ENCODE peak calls at places on chromosomes 4 and X, in four cellular contexts. One of them, this sample, is unnamed.

GRCh38 chrX:9682456-9682855 is 83.2 kb downstream of the GPR143 start:
- DNase-seq in progenitor cell of endocrine pancreas: no peak
- DNase-seq in fibroblast of pulmonary artery: peak; percentile 50
- DNase-seq in cardiac muscle cell: peak; percentile 53
- DNase-seq in this sample: no peak

GRCh38 chr4:39977489-39978377 is at the start of gene PDS5A:
- DNase-seq in progenitor cell of endocrine pancreas: peak; percentile 87
- DNase-seq in fibroblast of pulmonary artery: peak; percentile 88
- DNase-seq in cardiac muscle cell: peak; percentile 95
- DNase-seq in this sample: peak; percentile 63

GRCh38 chr4:145101091-145101490 is 3.0 kb downstream of the ABCE1 start:
- DNase-seq in progenitor cell of endocrine pancreas: no peak
- DNase-seq in fibroblast of pulmonary artery: no peak
- DNase-seq in cardiac muscle cell: no peak
- DNase-seq in this sample: no peak

GRCh38 chrX:25433307-25433706 is 417.5 kb upstream of the ARX start:
- DNase-seq in progenitor cell of endocrine pancreas: no peak
- DNase-seq in fibroblast of pulmonary artery: no peak
- DNase-seq in cardiac muscle cell: no peak
- DNase-seq in this sample: no peak

GRCh38 chrX:16804923-16805464 is 18.7 kb downstream of the TXLNG start:
- DNase-seq in progenitor cell of endocrine pancreas: no peak
- DNase-seq in fibroblast of pulmonary artery: no peak
- DNase-seq in cardiac muscle cell: no peak
- DNase-seq in this sample: no peak

GRCh38 chr4:15694431-15694830 is 8.4 kb upstream of the BST1 start:
- DNase-seq in progenitor cell of endocrine pancreas: no peak
- DNase-seq in fibroblast of pulmonary artery: no peak
- DNase-seq in cardiac muscle cell: no peak
- DNase-seq in this sample: no peak

GRCh38 chr4:156931267-156931666 is 40.3 kb downstream of the PDGFC start:
- DNase-seq in progenitor cell of endocrine pancreas: no peak
- DNase-seq in fibroblast of pulmonary artery: peak; percentile 84
- DNase-seq in cardiac muscle cell: no peak
- DNase-seq in this sample: no peak

GRCh38 chr4:1721666-1722550 is 587 bp downstream of the TACC3 start:
- DNase-seq in progenitor cell of endocrine pancreas: no peak
- DNase-seq in fibroblast of pulmonary artery: no peak
- DNase-seq in cardiac muscle cell: no peak
- DNase-seq in this sample: no peak

GRCh38 chr4:48297447-48297846 is 27.8 kb upstream of the TEC start:
- DNase-seq in progenitor cell of endocrine pancreas: no peak
- DNase-seq in fibroblast of pulmonary artery: no peak
- DNase-seq in cardiac muscle cell: no peak
- DNase-seq in this sample: no peak

GRCh38 chrX:338281-338835 is 19.8 kb upstream of the GTPBP6 start:
- DNase-seq in progenitor cell of endocrine pancreas: no peak
- DNase-seq in fibroblast of pulmonary artery: no peak
- DNase-seq in cardiac muscle cell: no peak
- DNase-seq in this sample: no peak

GRCh38 chrX:115491766-115492165 is 69.2 kb upstream of the PLS3 start:
- DNase-seq in progenitor cell of endocrine pancreas: no peak
- DNase-seq in fibroblast of pulmonary artery: peak; percentile 37
- DNase-seq in cardiac muscle cell: no peak
- DNase-seq in this sample: no peak

GRCh38 chr4:141002323-141002805 is 130.9 kb downstream of the RNF150 start:
- DNase-seq in progenitor cell of endocrine pancreas: no peak
- DNase-seq in fibroblast of pulmonary artery: peak; percentile 32
- DNase-seq in cardiac muscle cell: peak; percentile 27
- DNase-seq in this sample: no peak

GRCh38 chr4:71441186-71442169 is 102.7 kb downstream of the SLC4A4 start:
- DNase-seq in progenitor cell of endocrine pancreas: no peak
- DNase-seq in fibroblast of pulmonary artery: no peak
- DNase-seq in cardiac muscle cell: no peak
- DNase-seq in this sample: no peak

GRCh38 chrX:47311857-47312774 is 58.3 kb upstream of the ZNF157 start:
- DNase-seq in progenitor cell of endocrine pancreas: no peak
- DNase-seq in fibroblast of pulmonary artery: peak; percentile 79
- DNase-seq in cardiac muscle cell: peak; percentile 46
- DNase-seq in this sample: no peak

GRCh38 chrX:39592776-39593175 is 505.0 kb downstream of the BCOR start:
- DNase-seq in progenitor cell of endocrine pancreas: no peak
- DNase-seq in fibroblast of pulmonary artery: peak; percentile 13
- DNase-seq in cardiac muscle cell: no peak
- DNase-seq in this sample: no peak

GRCh38 chrX:40448793-40449192 is 132.0 kb upstream of the ATP6AP2 start:
- DNase-seq in progenitor cell of endocrine pancreas: no peak
- DNase-seq in fibroblast of pulmonary artery: no peak
- DNase-seq in cardiac muscle cell: no peak
- DNase-seq in this sample: no peak

GRCh38 chr4:146336413-146336807 is 122.1 kb downstream of the REELD1 start:
- DNase-seq in progenitor cell of endocrine pancreas: no peak
- DNase-seq in fibroblast of pulmonary artery: no peak
- DNase-seq in cardiac muscle cell: no peak
- DNase-seq in this sample: no peak

GRCh38 chr4:64330143-64330542 is 79.1 kb downstream of the TECRL start:
- DNase-seq in progenitor cell of endocrine pancreas: no peak
- DNase-seq in fibroblast of pulmonary artery: no peak
- DNase-seq in cardiac muscle cell: no peak
- DNase-seq in this sample: no peak

GRCh38 chrX:13420545-13421183 is 100.8 kb upstream of the ATXN3L start:
- DNase-seq in progenitor cell of endocrine pancreas: no peak
- DNase-seq in fibroblast of pulmonary artery: no peak
- DNase-seq in cardiac muscle cell: no peak
- DNase-seq in this sample: no peak

GRCh38 chr4:118154643-118155042 is 120.4 kb downstream of the NDST3 start:
- DNase-seq in progenitor cell of endocrine pancreas: no peak
- DNase-seq in fibroblast of pulmonary artery: no peak
- DNase-seq in cardiac muscle cell: no peak
- DNase-seq in this sample: no peak

GRCh38 chrX:50154429-50154828 is 46.4 kb downstream of the AKAP4 start:
- DNase-seq in progenitor cell of endocrine pancreas: no peak
- DNase-seq in fibroblast of pulmonary artery: no peak
- DNase-seq in cardiac muscle cell: no peak
- DNase-seq in this sample: no peak

GRCh38 chrX:50920132-50920531 is 9.6 kb downstream of the BMP15 start:
- DNase-seq in progenitor cell of endocrine pancreas: no peak
- DNase-seq in fibroblast of pulmonary artery: peak; percentile 41
- DNase-seq in cardiac muscle cell: no peak
- DNase-seq in this sample: no peak

GRCh38 chrX:7586126-7586525 is 256.8 kb upstream of the VCX start:
- DNase-seq in progenitor cell of endocrine pancreas: no peak
- DNase-seq in fibroblast of pulmonary artery: peak; percentile 6
- DNase-seq in cardiac muscle cell: peak; percentile 46
- DNase-seq in this sample: no peak
- TF ChIP-seq CTCF in progenitor cell of endocrine pancreas: peak; percentile 75
- TF ChIP-seq CTCF in fibroblast of pulmonary artery: peak; percentile 9
- TF ChIP-seq CTCF in cardiac muscle cell: no peak
- TF ChIP-seq CTCF in this sample: peak; percentile 38

GRCh38 chrX:68822641-68823410 is 6.0 kb upstream of the EFNB1 start:
- DNase-seq in progenitor cell of endocrine pancreas: no peak
- DNase-seq in fibroblast of pulmonary artery: peak; percentile 72
- DNase-seq in cardiac muscle cell: peak; percentile 59
- DNase-seq in this sample: no peak
- TF ChIP-seq CTCF in progenitor cell of endocrine pancreas: peak; percentile 58
- TF ChIP-seq CTCF in fibroblast of pulmonary artery: peak; percentile 70
- TF ChIP-seq CTCF in cardiac muscle cell: peak; percentile 65
- TF ChIP-seq CTCF in this sample: peak; percentile 57

GRCh38 chr4:100284302-100284701 is 94.0 kb upstream of the DDIT4L start:
- DNase-seq in progenitor cell of endocrine pancreas: no peak
- DNase-seq in fibroblast of pulmonary artery: no peak
- DNase-seq in cardiac muscle cell: no peak
- DNase-seq in this sample: no peak
- TF ChIP-seq CTCF in progenitor cell of endocrine pancreas: no peak
- TF ChIP-seq CTCF in fibroblast of pulmonary artery: no peak
- TF ChIP-seq CTCF in cardiac muscle cell: no peak
- TF ChIP-seq CTCF in this sample: no peak

GRCh38 chr4:181998588-181998987 is 244.6 kb upstream of the TENM3 start:
- DNase-seq in progenitor cell of endocrine pancreas: no peak
- DNase-seq in fibroblast of pulmonary artery: no peak
- DNase-seq in cardiac muscle cell: no peak
- DNase-seq in this sample: no peak
- TF ChIP-seq CTCF in progenitor cell of endocrine pancreas: no peak
- TF ChIP-seq CTCF in fibroblast of pulmonary artery: peak; percentile 8
- TF ChIP-seq CTCF in cardiac muscle cell: peak; percentile 13
- TF ChIP-seq CTCF in this sample: no peak

GRCh38 chr4:112522389-112522788 is 6.4 kb upstream of the NEUROG2 start:
- DNase-seq in progenitor cell of endocrine pancreas: no peak
- DNase-seq in fibroblast of pulmonary artery: no peak
- DNase-seq in cardiac muscle cell: no peak
- DNase-seq in this sample: no peak

GRCh38 chr4:112523008-112523440 is 7.0 kb upstream of the NEUROG2 start:
- DNase-seq in progenitor cell of endocrine pancreas: no peak
- DNase-seq in fibroblast of pulmonary artery: peak; percentile 34
- DNase-seq in cardiac muscle cell: peak; percentile 68
- DNase-seq in this sample: no peak

GRCh38 chr4:112521123-112522116 is 5.4 kb upstream of the NEUROG2 start:
- DNase-seq in progenitor cell of endocrine pancreas: no peak
- DNase-seq in fibroblast of pulmonary artery: no peak
- DNase-seq in cardiac muscle cell: no peak
- DNase-seq in this sample: no peak

GRCh38 chr4:112526061-112526460 is 10.1 kb upstream of the NEUROG2 start:
- DNase-seq in progenitor cell of endocrine pancreas: no peak
- DNase-seq in fibroblast of pulmonary artery: no peak
- DNase-seq in cardiac muscle cell: no peak
- DNase-seq in this sample: no peak

GRCh38 chr4:112523764-112524505 is 8.0 kb upstream of the NEUROG2 start:
- DNase-seq in progenitor cell of endocrine pancreas: peak; percentile 82
- DNase-seq in fibroblast of pulmonary artery: peak; percentile 35
- DNase-seq in cardiac muscle cell: peak; percentile 87
- DNase-seq in this sample: no peak
- TF ChIP-seq CTCF in progenitor cell of endocrine pancreas: peak; percentile 93
- TF ChIP-seq CTCF in fibroblast of pulmonary artery: peak; percentile 40
- TF ChIP-seq CTCF in cardiac muscle cell: peak; percentile 72
- TF ChIP-seq CTCF in this sample: peak; percentile 50

DNA sequence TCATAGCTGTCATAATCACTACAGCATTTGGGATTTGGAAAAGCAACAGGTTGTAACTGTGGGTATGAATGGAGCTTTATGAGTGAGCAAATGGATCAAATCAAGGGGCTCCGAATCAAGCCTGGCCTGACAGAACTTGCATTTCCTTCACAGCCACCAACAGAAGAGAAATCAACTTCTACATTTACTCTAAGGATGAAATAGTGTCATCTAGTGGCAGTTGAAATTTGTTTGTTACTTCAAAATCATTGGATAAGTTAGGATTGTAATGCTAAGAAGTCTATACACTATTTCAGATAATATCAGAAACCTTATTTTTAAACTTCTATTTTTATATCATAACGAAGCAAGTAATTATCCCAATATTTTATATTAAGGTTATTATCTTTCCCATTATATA is 10.7 kb upstream of the WDR17 start:
- DNase-seq in progenitor cell of endocrine pancreas: no peak
- DNase-seq in fibroblast of pulmonary artery: no peak
- DNase-seq in cardiac muscle cell: no peak
- DNase-seq in this sample: no peak
- TF ChIP-seq CTCF in progenitor cell of endocrine pancreas: no peak
- TF ChIP-seq CTCF in fibroblast of pulmonary artery: peak; percentile 9
- TF ChIP-seq CTCF in cardiac muscle cell: peak; percentile 13
- TF ChIP-seq CTCF in this sample: peak; percentile 28

GRCh38 chr4:153131478-153132069 is 72.7 kb upstream of the TRIM2 start:
- DNase-seq in progenitor cell of endocrine pancreas: no peak
- DNase-seq in fibroblast of pulmonary artery: peak; percentile 3
- DNase-seq in cardiac muscle cell: no peak
- DNase-seq in this sample: no peak
- TF ChIP-seq CTCF in progenitor cell of endocrine pancreas: peak; percentile 27
- TF ChIP-seq CTCF in fibroblast of pulmonary artery: peak; percentile 16
- TF ChIP-seq CTCF in cardiac muscle cell: no peak
- TF ChIP-seq CTCF in this sample: no peak

GRCh38 chr4:13284932-13285331 is 199.2 kb downstream of the RAB28 start:
- DNase-seq in progenitor cell of endocrine pancreas: no peak
- DNase-seq in fibroblast of pulmonary artery: no peak
- DNase-seq in cardiac muscle cell: no peak
- DNase-seq in this sample: no peak
- TF ChIP-seq CTCF in progenitor cell of endocrine pancreas: no peak
- TF ChIP-seq CTCF in fibroblast of pulmonary artery: no peak
- TF ChIP-seq CTCF in cardiac muscle cell: no peak
- TF ChIP-seq CTCF in this sample: no peak